ENCODE peak calls at places on chromosomes 12 and 14, in five cellular contexts. U, F, Q, S and L are unnamed samples.

GRCh38 chr14:66939409-66939808 is 249.8 kb upstream of the GARIN2 start:
- DNase-seq in S (no peak), Q (no peak), F (no peak), U (no peak), L (no peak)

GRCh38 chr14:22537436-22538310 is 51.4 kb downstream of the DAD1 start:
- DNase-seq in S (no peak), Q (no peak), F (no peak), U (no peak), L (no peak)

GRCh38 chr14:100402631-100403030 is 79.5 kb downstream of the SLC25A47 start:
- DNase-seq in F (no peak), U (no peak), Q (no peak), S (no peak), L (no peak)

GRCh38 chr12:59431266-59431665 is 164.6 kb upstream of the SLC16A7 start:
- DNase-seq in F (no peak), S (peak; percentile 2), Q (no peak), U (no peak), L (no peak)

GRCh38 chr12:90305379-90305778 is 596.7 kb upstream of the ATP2B1 start:
- DNase-seq in S (no peak), F (no peak), Q (no peak), U (no peak), L (no peak)

GRCh38 chr14:103164006-103164405 is 40.7 kb downstream of the TNFAIP2 start:
- DNase-seq in S (no peak), Q (no peak), F (no peak), U (no peak), L (no peak)

GRCh38 chr14:104248203-104249055 is 110.0 kb downstream of the KIF26A start:
- DNase-seq in U (no peak), Q (no peak), S (no peak), F (peak; percentile 55), L (no peak)

GRCh38 chr14:65415613-65416012 is 3.1 kb downstream of the FUT8 start:
- DNase-seq in U (no peak), S (no peak), Q (no peak), F (peak; percentile 46), L (no peak)

GRCh38 chr12:39173689-39174088 is 268.3 kb upstream of the CPNE8 start:
- DNase-seq in F (no peak), U (no peak), Q (no peak), S (no peak), L (no peak)

GRCh38 chr12:130418261-130418660 is 80.6 kb downstream of the PIWIL1 start:
- DNase-seq in F (no peak), S (no peak), Q (no peak), U (no peak), L (no peak)

GRCh38 chr12:76588881-76589565 is 29.5 kb upstream of the OSBPL8 start:
- DNase-seq in U (no peak), F (no peak), Q (no peak), S (peak; percentile 90), L (no peak)

GRCh38 chr14:96917442-96917963 is 120.3 kb downstream of the VRK1 start:
- DNase-seq in S (no peak), F (no peak), Q (no peak), U (no peak), L (peak; percentile 91)

DNA sequence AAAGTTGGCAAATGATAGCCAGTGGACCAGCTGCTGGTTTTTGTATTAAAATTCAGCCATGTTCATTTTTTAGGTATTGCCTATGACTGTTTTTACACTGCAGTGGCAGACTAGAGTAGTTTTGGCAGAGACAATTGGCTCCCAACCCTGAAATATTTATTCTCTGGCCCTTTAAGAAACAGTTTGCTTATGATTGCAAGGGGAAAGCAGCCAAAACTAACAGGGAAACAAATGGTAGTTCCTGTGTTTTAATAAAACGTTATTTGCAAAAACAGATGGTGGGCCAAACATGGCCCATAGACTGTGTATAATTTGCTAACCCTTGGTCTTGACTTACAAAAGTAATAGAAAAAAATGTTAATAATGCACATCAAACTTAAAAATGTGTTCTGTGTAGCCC is 110.3 kb downstream of the ALX1 start:
- DNase-seq in U (no peak), S (no peak), F (no peak), Q (no peak), L (no peak)
- TF ChIP-seq MXI1 in U (no peak), S (no peak), F (no peak), Q (no peak), L (no peak)

DNA sequence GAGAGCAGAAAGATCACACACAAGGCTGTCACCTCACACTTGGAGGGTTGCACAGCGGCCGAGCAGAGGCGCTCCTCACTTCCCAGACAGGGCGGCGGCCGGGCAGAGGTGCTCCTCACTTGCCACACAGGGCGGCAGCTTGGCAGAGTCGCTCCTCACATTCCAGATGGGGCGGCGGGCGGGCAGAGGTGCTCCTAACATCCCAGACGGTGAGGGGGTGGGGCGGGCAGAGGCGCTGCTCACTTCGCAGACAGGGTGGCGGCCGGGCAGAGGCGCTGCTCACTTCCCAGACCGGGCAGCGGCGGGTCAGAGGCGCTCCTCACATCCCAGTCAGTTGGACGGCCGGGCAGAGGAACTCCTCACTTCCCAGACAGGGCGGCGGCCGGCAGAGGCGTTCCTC is 9.1 kb downstream of the TMBIM4 start:
- DNase-seq in Q (no peak), S (no peak), U (no peak), F (no peak), L (no peak)
- TF ChIP-seq MXI1 in Q (no peak), S (no peak), U (no peak), F (no peak), L (no peak)

GRCh38 chr12:47734725-47735480 is 9.6 kb upstream of the ENDOU start:
- DNase-seq in Q (no peak), F (peak; percentile 27), S (no peak), U (no peak), L (no peak)
- TF ChIP-seq MXI1 in Q (no peak), F (no peak), S (no peak), U (no peak), L (no peak)

GRCh38 chr14:101492716-101493115 is 68.6 kb upstream of the DIO3 start:
- DNase-seq in S (no peak), F (no peak), Q (no peak), U (no peak), L (no peak)

GRCh38 chr14:101495827-101496778 is 65.2 kb upstream of the DIO3 start:
- DNase-seq in S (no peak), Q (peak; percentile 9), U (no peak), F (no peak), L (no peak)

GRCh38 chr14:101495284-101495683 is 66.0 kb upstream of the DIO3 start:
- DNase-seq in F (no peak), U (no peak), Q (no peak), S (no peak), L (no peak)

GRCh38 chr14:101496779-101497420 is 64.4 kb upstream of the DIO3 start:
- DNase-seq in Q (no peak), S (no peak), U (no peak), F (no peak), L (no peak)

GRCh38 chr14:101494826-101495225 is 66.5 kb upstream of the DIO3 start:
- DNase-seq in Q (no peak), U (no peak), F (no peak), S (no peak), L (no peak)
- TF ChIP-seq MXI1 in Q (no peak), U (no peak), F (no peak), S (no peak), L (no peak)

GRCh38 chr12:46259713-46260112 is 9.1 kb downstream of the SLC38A1 start:
- DNase-seq in S (no peak), Q (no peak), U (no peak), F (no peak), L (no peak)

GRCh38 chr12:46261658-46262057 is 7.2 kb downstream of the SLC38A1 start:
- DNase-seq in U (no peak), F (no peak), Q (no peak), S (no peak), L (no peak)

GRCh38 chr12:46259071-46259470 is 9.8 kb downstream of the SLC38A1 start:
- DNase-seq in U (no peak), Q (peak; percentile 44), S (no peak), F (no peak), L (no peak)

GRCh38 chr12:46260913-46261476 is 7.8 kb downstream of the SLC38A1 start:
- DNase-seq in S (no peak), U (no peak), F (no peak), Q (no peak), L (no peak)

DNA sequence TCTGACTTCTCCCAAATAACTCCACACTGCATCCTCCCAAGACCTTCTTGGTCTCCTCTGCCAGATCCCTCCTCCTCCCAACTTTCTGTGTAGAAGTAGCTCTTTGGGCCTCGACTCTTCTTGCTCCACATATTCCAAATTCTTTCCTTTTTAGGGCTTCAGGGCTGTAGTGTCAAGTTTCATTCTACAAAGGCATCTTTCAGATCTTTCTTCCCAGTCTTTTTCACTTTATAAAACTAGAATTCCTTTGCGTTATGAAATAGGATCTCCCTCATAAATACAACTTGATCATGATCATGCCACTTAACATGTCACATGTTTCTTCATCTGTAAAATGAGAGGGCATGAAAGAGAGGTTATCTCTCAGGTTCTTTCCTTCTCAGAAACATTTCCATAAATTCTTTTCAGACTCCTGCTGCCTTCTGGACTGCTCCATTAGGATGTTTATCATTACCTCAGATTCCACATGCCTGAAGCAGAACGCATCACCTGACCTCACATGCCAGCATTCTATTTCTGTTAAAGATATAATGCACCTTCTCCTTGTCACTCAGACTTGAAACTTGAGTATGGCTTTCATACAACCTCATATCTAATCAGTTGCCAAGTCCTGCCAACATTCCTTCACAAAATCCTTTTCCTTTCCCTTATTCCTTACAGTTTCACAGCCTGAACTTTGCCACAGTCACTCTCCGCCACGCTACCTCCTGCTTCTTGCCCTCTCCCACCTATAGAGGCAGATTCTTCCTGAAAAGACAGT is 8.5 kb downstream of the SLC38A1 start:
- DNase-seq in Q (no peak), U (no peak), F (no peak), S (peak; percentile 70), L (no peak)
- TF ChIP-seq MXI1 in Q (no peak), U (no peak), F (no peak), S (no peak), L (no peak)

GRCh38 chr14:69999246-69999645 is 120.0 kb downstream of the SMOC1 start:
- DNase-seq in Q (no peak), S (peak; percentile 100), F (no peak), U (no peak), L (no peak)
- TF ChIP-seq MXI1 in Q (no peak), S (no peak), F (no peak), U (no peak), L (no peak)

GRCh38 chr14:52012635-52013034 is 23.3 kb downstream of the RTRAF start:
- DNase-seq in S (no peak), Q (no peak), U (no peak), F (no peak), L (no peak)

GRCh38 chr14:52011557-52011956 is 22.2 kb downstream of the RTRAF start:
- DNase-seq in U (no peak), F (no peak), S (no peak), Q (no peak), L (no peak)

GRCh38 chr14:52014601-52015267 is 25.4 kb downstream of the RTRAF start:
- DNase-seq in F (peak; percentile 62), S (no peak), U (no peak), Q (no peak), L (no peak)

GRCh38 chr14:52015411-52016030 is 26.2 kb downstream of the RTRAF start:
- DNase-seq in U (no peak), Q (peak; percentile 8), S (peak; percentile 17), F (peak; percentile 40), L (peak; percentile 31)

GRCh38 chr14:52013984-52014600 is 24.7 kb downstream of the RTRAF start:
- DNase-seq in S (no peak), U (no peak), Q (no peak), F (peak; percentile 45), L (peak; percentile 26)
- TF ChIP-seq MXI1 in S (no peak), U (no peak), Q (no peak), F (no peak), L (no peak)